ENCODE peak calls at places on chromosomes 13 and 19, in seven cellular contexts. One of them, this sample, is unnamed.

GRCh38 chr19:44582581-44583265 is 30.6 kb upstream of the IGSF23 start:
- DNase-seq in sigmoid colon: no peak
- DNase-seq in HL-60: peak; percentile 41
- DNase-seq in stomach: no peak
- DNase-seq in upper lobe of left lung: peak; percentile 34
- DNase-seq in suprapubic skin: no peak
- DNase-seq in SK-N-MC: no peak
- DNase-seq in this sample: no peak

GRCh38 chr13:49667773-49668172 is 23.5 kb downstream of the EBPL start:
- DNase-seq in sigmoid colon: no peak
- DNase-seq in HL-60: no peak
- DNase-seq in stomach: no peak
- DNase-seq in upper lobe of left lung: no peak
- DNase-seq in suprapubic skin: no peak
- DNase-seq in SK-N-MC: no peak
- DNase-seq in this sample: no peak

GRCh38 chr13:105908581-105908980 is 626.9 kb downstream of the EFNB2 start:
- DNase-seq in sigmoid colon: no peak
- DNase-seq in HL-60: no peak
- DNase-seq in stomach: no peak
- DNase-seq in upper lobe of left lung: no peak
- DNase-seq in suprapubic skin: no peak
- DNase-seq in SK-N-MC: no peak
- DNase-seq in this sample: no peak

GRCh38 chr19:51566489-51567100 is 4.5 kb upstream of the ZNF175 start:
- DNase-seq in sigmoid colon: no peak
- DNase-seq in HL-60: no peak
- DNase-seq in stomach: no peak
- DNase-seq in upper lobe of left lung: no peak
- DNase-seq in suprapubic skin: no peak
- DNase-seq in SK-N-MC: no peak
- DNase-seq in this sample: no peak

GRCh38 chr13:114135731-114136171 is 3.3 kb upstream of the RASA3 start:
- DNase-seq in sigmoid colon: peak; percentile 41
- DNase-seq in HL-60: no peak
- DNase-seq in stomach: no peak
- DNase-seq in upper lobe of left lung: no peak
- DNase-seq in suprapubic skin: no peak
- DNase-seq in SK-N-MC: no peak
- DNase-seq in this sample: no peak

GRCh38 chr13:23969672-23970071 is 72.4 kb upstream of the C1QTNF9B start:
- DNase-seq in sigmoid colon: no peak
- DNase-seq in HL-60: no peak
- DNase-seq in stomach: no peak
- DNase-seq in upper lobe of left lung: no peak
- DNase-seq in suprapubic skin: no peak
- DNase-seq in SK-N-MC: no peak
- DNase-seq in this sample: no peak

GRCh38 chr13:20193142-20193923 is 595 bp upstream of the GJB2 start:
- DNase-seq in sigmoid colon: no peak
- DNase-seq in HL-60: no peak
- DNase-seq in stomach: no peak
- DNase-seq in upper lobe of left lung: no peak
- DNase-seq in suprapubic skin: no peak
- DNase-seq in SK-N-MC: no peak
- DNase-seq in this sample: peak; percentile 88

GRCh38 chr19:6402834-6403608 is 10.1 kb upstream of the GTF2F1 start:
- DNase-seq in sigmoid colon: peak; percentile 63
- DNase-seq in HL-60: no peak
- DNase-seq in stomach: no peak
- DNase-seq in upper lobe of left lung: no peak
- DNase-seq in suprapubic skin: no peak
- DNase-seq in SK-N-MC: no peak
- DNase-seq in this sample: no peak

GRCh38 chr19:19420570-19421301 is 15.3 kb downstream of the GATAD2A start:
- DNase-seq in sigmoid colon: no peak
- DNase-seq in HL-60: no peak
- DNase-seq in stomach: no peak
- DNase-seq in upper lobe of left lung: no peak
- DNase-seq in suprapubic skin: no peak
- DNase-seq in SK-N-MC: no peak
- DNase-seq in this sample: no peak

GRCh38 chr19:41083516-41083915 is 4.7 kb upstream of the CYP2A13 start:
- DNase-seq in sigmoid colon: no peak
- DNase-seq in HL-60: no peak
- DNase-seq in stomach: no peak
- DNase-seq in upper lobe of left lung: no peak
- DNase-seq in suprapubic skin: no peak
- DNase-seq in SK-N-MC: no peak
- DNase-seq in this sample: no peak

GRCh38 chr19:5823579-5824281 is 15.8 kb downstream of the FUT6 start:
- DNase-seq in sigmoid colon: no peak
- DNase-seq in HL-60: no peak
- DNase-seq in stomach: peak; percentile 71
- DNase-seq in upper lobe of left lung: peak; percentile 28
- DNase-seq in suprapubic skin: no peak
- DNase-seq in SK-N-MC: no peak
- DNase-seq in this sample: no peak

GRCh38 chr19:45657520-45658163 is 10.4 kb upstream of the GIPR start:
- DNase-seq in sigmoid colon: no peak
- DNase-seq in HL-60: no peak
- DNase-seq in stomach: no peak
- DNase-seq in upper lobe of left lung: no peak
- DNase-seq in suprapubic skin: no peak
- DNase-seq in SK-N-MC: no peak
- DNase-seq in this sample: no peak

GRCh38 chr19:55253842-55254624 is 4.8 kb downstream of the PPP6R1 start:
- DNase-seq in sigmoid colon: no peak
- DNase-seq in HL-60: peak; percentile 72
- DNase-seq in stomach: peak; percentile 45
- DNase-seq in upper lobe of left lung: no peak
- DNase-seq in suprapubic skin: no peak
- DNase-seq in SK-N-MC: no peak
- DNase-seq in this sample: no peak

GRCh38 chr19:5719274-5719960 is 529 bp downstream of the LONP1 start:
- DNase-seq in sigmoid colon: no peak
- DNase-seq in HL-60: no peak
- DNase-seq in stomach: no peak
- DNase-seq in upper lobe of left lung: peak; percentile 38
- DNase-seq in suprapubic skin: no peak
- DNase-seq in SK-N-MC: no peak
- DNase-seq in this sample: no peak

GRCh38 chr13:30750036-30750435 is 14.7 kb downstream of the ALOX5AP start:
- DNase-seq in sigmoid colon: no peak
- DNase-seq in HL-60: no peak
- DNase-seq in stomach: no peak
- DNase-seq in upper lobe of left lung: no peak
- DNase-seq in suprapubic skin: no peak
- DNase-seq in SK-N-MC: no peak
- DNase-seq in this sample: no peak

GRCh38 chr13:94710881-94711560 is 1.3 kb downstream of the SOX21 start:
- DNase-seq in sigmoid colon: no peak
- DNase-seq in HL-60: no peak
- DNase-seq in stomach: no peak
- DNase-seq in upper lobe of left lung: no peak
- DNase-seq in suprapubic skin: peak; percentile 60
- DNase-seq in SK-N-MC: no peak
- DNase-seq in this sample: peak; percentile 79

GRCh38 chr13:101190337-101190736 is 226.0 kb downstream of the NALCN start:
- DNase-seq in sigmoid colon: no peak
- DNase-seq in HL-60: no peak
- DNase-seq in stomach: no peak
- DNase-seq in upper lobe of left lung: no peak
- DNase-seq in suprapubic skin: no peak
- DNase-seq in SK-N-MC: no peak
- DNase-seq in this sample: no peak

GRCh38 chr13:47672245-47672975 is 328.7 kb downstream of the SUCLA2 start:
- DNase-seq in sigmoid colon: no peak
- DNase-seq in HL-60: no peak
- DNase-seq in stomach: no peak
- DNase-seq in upper lobe of left lung: no peak
- DNase-seq in suprapubic skin: no peak
- DNase-seq in SK-N-MC: no peak
- DNase-seq in this sample: no peak

GRCh38 chr13:107767119-107767518 is 448.2 kb downstream of the LIG4 start:
- DNase-seq in sigmoid colon: no peak
- DNase-seq in HL-60: no peak
- DNase-seq in stomach: no peak
- DNase-seq in upper lobe of left lung: no peak
- DNase-seq in suprapubic skin: no peak
- DNase-seq in SK-N-MC: no peak
- DNase-seq in this sample: no peak

GRCh38 chr13:35994131-35994966 is 136.8 kb downstream of the DCLK1 start:
- DNase-seq in sigmoid colon: no peak
- DNase-seq in HL-60: no peak
- DNase-seq in stomach: no peak
- DNase-seq in upper lobe of left lung: no peak
- DNase-seq in suprapubic skin: no peak
- DNase-seq in SK-N-MC: no peak
- DNase-seq in this sample: peak; percentile 90

GRCh38 chr13:29684441-29684840 is 89.0 kb upstream of the SLC7A1 start:
- DNase-seq in sigmoid colon: no peak
- DNase-seq in HL-60: no peak
- DNase-seq in stomach: no peak
- DNase-seq in upper lobe of left lung: no peak
- DNase-seq in suprapubic skin: no peak
- DNase-seq in SK-N-MC: no peak
- DNase-seq in this sample: no peak

GRCh38 chr19:5154129-5154798 is 185.4 kb downstream of the KDM4B start:
- DNase-seq in sigmoid colon: peak; percentile 65
- DNase-seq in HL-60: no peak
- DNase-seq in stomach: peak; percentile 52
- DNase-seq in upper lobe of left lung: no peak
- DNase-seq in suprapubic skin: no peak
- DNase-seq in SK-N-MC: no peak
- DNase-seq in this sample: no peak

GRCh38 chr19:48746120-48746519 is 589 bp downstream of the IZUMO1 start:
- DNase-seq in sigmoid colon: no peak
- DNase-seq in HL-60: no peak
- DNase-seq in stomach: no peak
- DNase-seq in upper lobe of left lung: no peak
- DNase-seq in suprapubic skin: no peak
- DNase-seq in SK-N-MC: no peak
- DNase-seq in this sample: no peak

GRCh38 chr13:39394811-39395685 is 207.9 kb downstream of the LHFPL6 start:
- DNase-seq in sigmoid colon: no peak
- DNase-seq in HL-60: no peak
- DNase-seq in stomach: no peak
- DNase-seq in upper lobe of left lung: no peak
- DNase-seq in suprapubic skin: no peak
- DNase-seq in SK-N-MC: no peak
- DNase-seq in this sample: no peak
- TF ChIP-seq POLR2AphosphoS5 in sigmoid colon: no peak
- TF ChIP-seq POLR2AphosphoS5 in HL-60: no peak
- TF ChIP-seq POLR2AphosphoS5 in stomach: no peak
- TF ChIP-seq POLR2AphosphoS5 in upper lobe of left lung: no peak
- TF ChIP-seq POLR2AphosphoS5 in suprapubic skin: no peak
- TF ChIP-seq POLR2AphosphoS5 in SK-N-MC: no peak
- TF ChIP-seq POLR2AphosphoS5 in this sample: no peak

DNA sequence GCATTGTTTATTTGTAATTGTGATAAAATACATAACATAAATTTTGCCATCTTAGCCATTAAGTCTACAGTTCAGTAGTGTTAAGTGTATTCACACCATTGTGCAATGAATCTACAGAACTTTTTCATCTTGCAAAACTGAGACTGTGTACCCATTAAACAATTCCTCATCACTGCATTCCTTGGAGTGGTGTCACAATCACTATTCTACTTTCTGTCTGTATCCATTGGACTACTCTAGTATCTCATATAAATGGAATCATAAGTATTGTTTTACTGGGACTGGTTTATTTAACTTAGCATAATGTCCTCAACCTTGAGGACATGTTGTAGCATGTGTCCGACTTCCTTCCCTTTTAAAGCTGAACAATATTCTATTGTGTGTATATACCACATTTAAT is 36.8 kb downstream of the UFM1 start:
- DNase-seq in sigmoid colon: no peak
- DNase-seq in HL-60: no peak
- DNase-seq in stomach: no peak
- DNase-seq in upper lobe of left lung: no peak
- DNase-seq in suprapubic skin: no peak
- DNase-seq in SK-N-MC: no peak
- DNase-seq in this sample: no peak
- TF ChIP-seq POLR2AphosphoS5 in sigmoid colon: no peak
- TF ChIP-seq POLR2AphosphoS5 in HL-60: no peak
- TF ChIP-seq POLR2AphosphoS5 in stomach: no peak
- TF ChIP-seq POLR2AphosphoS5 in upper lobe of left lung: no peak
- TF ChIP-seq POLR2AphosphoS5 in suprapubic skin: no peak
- TF ChIP-seq POLR2AphosphoS5 in SK-N-MC: no peak
- TF ChIP-seq POLR2AphosphoS5 in this sample: no peak

GRCh38 chr19:58209577-58209976 is 19.1 kb upstream of the ZNF544 start:
- DNase-seq in sigmoid colon: no peak
- DNase-seq in HL-60: no peak
- DNase-seq in stomach: no peak
- DNase-seq in upper lobe of left lung: no peak
- DNase-seq in suprapubic skin: no peak
- DNase-seq in SK-N-MC: no peak
- DNase-seq in this sample: no peak

GRCh38 chr19:58204566-58204965 is 21.7 kb downstream of the ZNF274 start:
- DNase-seq in sigmoid colon: no peak
- DNase-seq in HL-60: no peak
- DNase-seq in stomach: no peak
- DNase-seq in upper lobe of left lung: no peak
- DNase-seq in suprapubic skin: no peak
- DNase-seq in SK-N-MC: no peak
- DNase-seq in this sample: no peak

DNA sequence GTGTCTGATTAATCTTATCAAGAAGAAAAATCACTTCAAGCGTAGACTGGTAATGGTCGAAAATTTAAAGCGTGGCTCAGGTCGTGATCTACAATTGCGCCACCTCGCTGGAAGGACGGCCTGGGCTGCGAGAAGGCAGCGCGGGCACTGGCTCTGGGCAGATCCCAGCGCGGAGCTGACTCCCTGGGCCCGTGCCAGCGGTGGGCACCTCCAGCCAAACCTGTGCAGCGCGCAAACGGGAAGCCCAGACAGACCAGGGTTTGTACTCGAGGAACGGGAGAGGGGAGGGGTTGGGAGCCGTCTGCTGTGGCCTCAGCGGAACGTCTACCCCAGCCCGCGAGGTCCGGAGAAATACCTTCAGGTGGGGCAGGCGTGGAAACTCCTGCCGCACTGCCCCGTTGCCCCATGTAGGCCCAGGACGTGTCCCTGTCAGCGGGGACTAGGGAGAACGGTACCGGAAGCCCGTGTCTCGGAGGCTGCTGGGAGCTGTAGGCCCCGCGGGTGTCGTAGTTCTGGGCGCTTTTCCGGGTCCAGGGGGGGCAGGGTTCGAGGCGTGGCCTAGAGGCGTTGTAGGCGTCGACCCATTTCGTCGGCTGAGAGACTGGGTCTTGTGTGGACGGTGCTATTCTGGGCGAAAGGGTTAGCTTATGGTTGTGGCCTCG is 21.1 kb downstream of the ZNF274 start:
- DNase-seq in sigmoid colon: no peak
- DNase-seq in HL-60: no peak
- DNase-seq in stomach: no peak
- DNase-seq in upper lobe of left lung: no peak
- DNase-seq in suprapubic skin: no peak
- DNase-seq in SK-N-MC: no peak
- DNase-seq in this sample: no peak
- TF ChIP-seq POLR2AphosphoS5 in sigmoid colon: no peak
- TF ChIP-seq POLR2AphosphoS5 in HL-60: peak; percentile 41
- TF ChIP-seq POLR2AphosphoS5 in stomach: no peak
- TF ChIP-seq POLR2AphosphoS5 in upper lobe of left lung: no peak
- TF ChIP-seq POLR2AphosphoS5 in suprapubic skin: no peak
- TF ChIP-seq POLR2AphosphoS5 in SK-N-MC: no peak
- TF ChIP-seq POLR2AphosphoS5 in this sample: no peak

GRCh38 chr19:3136684-3137055 is 837 bp downstream of the GNA15 start:
- DNase-seq in sigmoid colon: no peak
- DNase-seq in HL-60: no peak
- DNase-seq in stomach: no peak
- DNase-seq in upper lobe of left lung: no peak
- DNase-seq in suprapubic skin: no peak
- DNase-seq in SK-N-MC: no peak
- DNase-seq in this sample: no peak
- TF ChIP-seq POLR2AphosphoS5 in sigmoid colon: no peak
- TF ChIP-seq POLR2AphosphoS5 in HL-60: no peak
- TF ChIP-seq POLR2AphosphoS5 in stomach: no peak
- TF ChIP-seq POLR2AphosphoS5 in upper lobe of left lung: no peak
- TF ChIP-seq POLR2AphosphoS5 in suprapubic skin: no peak
- TF ChIP-seq POLR2AphosphoS5 in SK-N-MC: no peak
- TF ChIP-seq POLR2AphosphoS5 in this sample: no peak